ENCODE peak calls at places on chromosomes 4 and X, in five cellular contexts. One of them, this sample, is unnamed.
A peak's percentile ranks its signal among the peaks of the same experiment; 100 is the strongest.

GRCh38 chrX:16484338-16484737 is 165.6 kb upstream of the S100G start:
- DNase-seq in fibroblast of mammary gland: peak; percentile 97
- DNase-seq in activated T-helper 1 cell treated with anti-CD3 and anti-CD28 coated beads, Interleukin-12 subunit alpha, Interleukin-12 subunit beta, Interleukin-2, Interleukin-4 antibody, amounts not matched to agents 30 ng/mL and 10 ng/mL and 1 ng/mL, durations not matched to agents 14 hours and 24 hours and 36 hours: peak; percentile 9
- DNase-seq in GM23248: peak; percentile 90
- DNase-seq in foreskin fibroblast: peak; percentile 90
- DNase-seq in this sample: no peak

GRCh38 chr4:118338981-118339765 is 13.6 kb downstream of the PRSS12 start:
- DNase-seq in fibroblast of mammary gland: peak; percentile 65
- DNase-seq in activated T-helper 1 cell treated with anti-CD3 and anti-CD28 coated beads, Interleukin-12 subunit alpha, Interleukin-12 subunit beta, Interleukin-2, Interleukin-4 antibody, amounts not matched to agents 30 ng/mL and 10 ng/mL and 1 ng/mL, durations not matched to agents 14 hours and 24 hours and 36 hours: no peak
- DNase-seq in GM23248: peak; percentile 76
- DNase-seq in foreskin fibroblast: peak; percentile 71
- DNase-seq in this sample: no peak

GRCh38 chr4:108571027-108571569 is 49.3 kb upstream of the RPL34 start:
- DNase-seq in fibroblast of mammary gland: no peak
- DNase-seq in activated T-helper 1 cell treated with anti-CD3 and anti-CD28 coated beads, Interleukin-12 subunit alpha, Interleukin-12 subunit beta, Interleukin-2, Interleukin-4 antibody, amounts not matched to agents 30 ng/mL and 10 ng/mL and 1 ng/mL, durations not matched to agents 14 hours and 24 hours and 36 hours: no peak
- DNase-seq in GM23248: peak; percentile 7
- DNase-seq in foreskin fibroblast: peak; percentile 14
- DNase-seq in this sample: no peak

GRCh38 chrX:46571423-46572294 is 1.9 kb upstream of the CHST7 start:
- DNase-seq in fibroblast of mammary gland: no peak
- DNase-seq in activated T-helper 1 cell treated with anti-CD3 and anti-CD28 coated beads, Interleukin-12 subunit alpha, Interleukin-12 subunit beta, Interleukin-2, Interleukin-4 antibody, amounts not matched to agents 30 ng/mL and 10 ng/mL and 1 ng/mL, durations not matched to agents 14 hours and 24 hours and 36 hours: no peak
- DNase-seq in GM23248: no peak
- DNase-seq in foreskin fibroblast: no peak
- DNase-seq in this sample: no peak

GRCh38 chrX:54415534-54416350 is 24.5 kb upstream of the TSR2 start:
- DNase-seq in fibroblast of mammary gland: no peak
- DNase-seq in activated T-helper 1 cell treated with anti-CD3 and anti-CD28 coated beads, Interleukin-12 subunit alpha, Interleukin-12 subunit beta, Interleukin-2, Interleukin-4 antibody, amounts not matched to agents 30 ng/mL and 10 ng/mL and 1 ng/mL, durations not matched to agents 14 hours and 24 hours and 36 hours: no peak
- DNase-seq in GM23248: no peak
- DNase-seq in foreskin fibroblast: no peak
- DNase-seq in this sample: no peak

GRCh38 chr4:7189475-7190277 is 2.7 kb upstream of the SORCS2 start:
- DNase-seq in fibroblast of mammary gland: no peak
- DNase-seq in activated T-helper 1 cell treated with anti-CD3 and anti-CD28 coated beads, Interleukin-12 subunit alpha, Interleukin-12 subunit beta, Interleukin-2, Interleukin-4 antibody, amounts not matched to agents 30 ng/mL and 10 ng/mL and 1 ng/mL, durations not matched to agents 14 hours and 24 hours and 36 hours: no peak
- DNase-seq in GM23248: no peak
- DNase-seq in foreskin fibroblast: no peak
- DNase-seq in this sample: no peak

GRCh38 chr4:36386691-36387090 is 105.3 kb downstream of the DTHD1 start:
- DNase-seq in fibroblast of mammary gland: no peak
- DNase-seq in activated T-helper 1 cell treated with anti-CD3 and anti-CD28 coated beads, Interleukin-12 subunit alpha, Interleukin-12 subunit beta, Interleukin-2, Interleukin-4 antibody, amounts not matched to agents 30 ng/mL and 10 ng/mL and 1 ng/mL, durations not matched to agents 14 hours and 24 hours and 36 hours: no peak
- DNase-seq in GM23248: no peak
- DNase-seq in foreskin fibroblast: no peak
- DNase-seq in this sample: no peak

GRCh38 chr4:103054030-103054429 is 22.5 kb downstream of the SLC9B2 start:
- DNase-seq in fibroblast of mammary gland: peak; percentile 18
- DNase-seq in activated T-helper 1 cell treated with anti-CD3 and anti-CD28 coated beads, Interleukin-12 subunit alpha, Interleukin-12 subunit beta, Interleukin-2, Interleukin-4 antibody, amounts not matched to agents 30 ng/mL and 10 ng/mL and 1 ng/mL, durations not matched to agents 14 hours and 24 hours and 36 hours: no peak
- DNase-seq in GM23248: no peak
- DNase-seq in foreskin fibroblast: peak; percentile 30
- DNase-seq in this sample: no peak

GRCh38 chr4:1752284-1753041 is 31.1 kb downstream of the TACC3 start:
- DNase-seq in fibroblast of mammary gland: peak; percentile 6
- DNase-seq in activated T-helper 1 cell treated with anti-CD3 and anti-CD28 coated beads, Interleukin-12 subunit alpha, Interleukin-12 subunit beta, Interleukin-2, Interleukin-4 antibody, amounts not matched to agents 30 ng/mL and 10 ng/mL and 1 ng/mL, durations not matched to agents 14 hours and 24 hours and 36 hours: peak; percentile 46
- DNase-seq in GM23248: no peak
- DNase-seq in foreskin fibroblast: no peak
- DNase-seq in this sample: peak; percentile 86

GRCh38 chrX:148928803-148929202 is 428.4 kb downstream of the AFF2 start:
- DNase-seq in fibroblast of mammary gland: peak; percentile 56
- DNase-seq in activated T-helper 1 cell treated with anti-CD3 and anti-CD28 coated beads, Interleukin-12 subunit alpha, Interleukin-12 subunit beta, Interleukin-2, Interleukin-4 antibody, amounts not matched to agents 30 ng/mL and 10 ng/mL and 1 ng/mL, durations not matched to agents 14 hours and 24 hours and 36 hours: no peak
- DNase-seq in GM23248: peak; percentile 75
- DNase-seq in foreskin fibroblast: peak; percentile 2
- DNase-seq in this sample: no peak

GRCh38 chr4:10204401-10205058 is 87.9 kb upstream of the WDR1 start:
- DNase-seq in fibroblast of mammary gland: peak; percentile 29
- DNase-seq in activated T-helper 1 cell treated with anti-CD3 and anti-CD28 coated beads, Interleukin-12 subunit alpha, Interleukin-12 subunit beta, Interleukin-2, Interleukin-4 antibody, amounts not matched to agents 30 ng/mL and 10 ng/mL and 1 ng/mL, durations not matched to agents 14 hours and 24 hours and 36 hours: no peak
- DNase-seq in GM23248: peak; percentile 93
- DNase-seq in foreskin fibroblast: peak; percentile 1
- DNase-seq in this sample: no peak

GRCh38 chrX:138710311-138710791 is 1.2 kb downstream of the FGF13 start:
- DNase-seq in fibroblast of mammary gland: no peak
- DNase-seq in activated T-helper 1 cell treated with anti-CD3 and anti-CD28 coated beads, Interleukin-12 subunit alpha, Interleukin-12 subunit beta, Interleukin-2, Interleukin-4 antibody, amounts not matched to agents 30 ng/mL and 10 ng/mL and 1 ng/mL, durations not matched to agents 14 hours and 24 hours and 36 hours: no peak
- DNase-seq in GM23248: peak; percentile 22
- DNase-seq in foreskin fibroblast: no peak
- DNase-seq in this sample: peak; percentile 20

GRCh38 chr4:79650794-79651431 is 242.9 kb upstream of the GK2 start:
- DNase-seq in fibroblast of mammary gland: peak; percentile 33
- DNase-seq in activated T-helper 1 cell treated with anti-CD3 and anti-CD28 coated beads, Interleukin-12 subunit alpha, Interleukin-12 subunit beta, Interleukin-2, Interleukin-4 antibody, amounts not matched to agents 30 ng/mL and 10 ng/mL and 1 ng/mL, durations not matched to agents 14 hours and 24 hours and 36 hours: no peak
- DNase-seq in GM23248: peak; percentile 62
- DNase-seq in foreskin fibroblast: peak; percentile 14
- DNase-seq in this sample: no peak

GRCh38 chr4:11765849-11766453 is 337.3 kb upstream of the HS3ST1 start:
- DNase-seq in fibroblast of mammary gland: peak; percentile 59
- DNase-seq in activated T-helper 1 cell treated with anti-CD3 and anti-CD28 coated beads, Interleukin-12 subunit alpha, Interleukin-12 subunit beta, Interleukin-2, Interleukin-4 antibody, amounts not matched to agents 30 ng/mL and 10 ng/mL and 1 ng/mL, durations not matched to agents 14 hours and 24 hours and 36 hours: no peak
- DNase-seq in GM23248: peak; percentile 28
- DNase-seq in foreskin fibroblast: peak; percentile 63
- DNase-seq in this sample: no peak

GRCh38 chr4:99507762-99508161 is 3.1 kb upstream of the C4orf17 start:
- DNase-seq in fibroblast of mammary gland: no peak
- DNase-seq in activated T-helper 1 cell treated with anti-CD3 and anti-CD28 coated beads, Interleukin-12 subunit alpha, Interleukin-12 subunit beta, Interleukin-2, Interleukin-4 antibody, amounts not matched to agents 30 ng/mL and 10 ng/mL and 1 ng/mL, durations not matched to agents 14 hours and 24 hours and 36 hours: peak; percentile 50
- DNase-seq in GM23248: no peak
- DNase-seq in foreskin fibroblast: no peak
- DNase-seq in this sample: no peak

GRCh38 chr4:76011018-76011670 is 3.8 kb upstream of the CXCL9 start:
- DNase-seq in fibroblast of mammary gland: no peak
- DNase-seq in activated T-helper 1 cell treated with anti-CD3 and anti-CD28 coated beads, Interleukin-12 subunit alpha, Interleukin-12 subunit beta, Interleukin-2, Interleukin-4 antibody, amounts not matched to agents 30 ng/mL and 10 ng/mL and 1 ng/mL, durations not matched to agents 14 hours and 24 hours and 36 hours: no peak
- DNase-seq in GM23248: no peak
- DNase-seq in foreskin fibroblast: no peak
- DNase-seq in this sample: peak; percentile 76

GRCh38 chr4:186723207-186724047 is at the start of gene FAT1:
- DNase-seq in fibroblast of mammary gland: peak; percentile 72
- DNase-seq in activated T-helper 1 cell treated with anti-CD3 and anti-CD28 coated beads, Interleukin-12 subunit alpha, Interleukin-12 subunit beta, Interleukin-2, Interleukin-4 antibody, amounts not matched to agents 30 ng/mL and 10 ng/mL and 1 ng/mL, durations not matched to agents 14 hours and 24 hours and 36 hours: no peak
- DNase-seq in GM23248: peak; percentile 90
- DNase-seq in foreskin fibroblast: peak; percentile 95
- DNase-seq in this sample: peak; percentile 94

GRCh38 chrX:37745354-37745753 is 34.5 kb upstream of the CYBB start:
- DNase-seq in fibroblast of mammary gland: peak; percentile 64
- DNase-seq in activated T-helper 1 cell treated with anti-CD3 and anti-CD28 coated beads, Interleukin-12 subunit alpha, Interleukin-12 subunit beta, Interleukin-2, Interleukin-4 antibody, amounts not matched to agents 30 ng/mL and 10 ng/mL and 1 ng/mL, durations not matched to agents 14 hours and 24 hours and 36 hours: peak; percentile 47
- DNase-seq in GM23248: peak; percentile 61
- DNase-seq in foreskin fibroblast: peak; percentile 74
- DNase-seq in this sample: no peak

GRCh38 chrX:53713987-53714579 is 27.6 kb upstream of the HUWE1 start:
- DNase-seq in fibroblast of mammary gland: no peak
- DNase-seq in activated T-helper 1 cell treated with anti-CD3 and anti-CD28 coated beads, Interleukin-12 subunit alpha, Interleukin-12 subunit beta, Interleukin-2, Interleukin-4 antibody, amounts not matched to agents 30 ng/mL and 10 ng/mL and 1 ng/mL, durations not matched to agents 14 hours and 24 hours and 36 hours: no peak
- DNase-seq in GM23248: no peak
- DNase-seq in foreskin fibroblast: no peak
- DNase-seq in this sample: no peak

GRCh38 chr4:95705323-95705722 is 134.6 kb upstream of the PDHA2 start:
- DNase-seq in fibroblast of mammary gland: no peak
- DNase-seq in activated T-helper 1 cell treated with anti-CD3 and anti-CD28 coated beads, Interleukin-12 subunit alpha, Interleukin-12 subunit beta, Interleukin-2, Interleukin-4 antibody, amounts not matched to agents 30 ng/mL and 10 ng/mL and 1 ng/mL, durations not matched to agents 14 hours and 24 hours and 36 hours: no peak
- DNase-seq in GM23248: no peak
- DNase-seq in foreskin fibroblast: no peak
- DNase-seq in this sample: no peak

GRCh38 chr4:138217567-138217966 is 24.6 kb downstream of the SLC7A11 start:
- DNase-seq in fibroblast of mammary gland: no peak
- DNase-seq in activated T-helper 1 cell treated with anti-CD3 and anti-CD28 coated beads, Interleukin-12 subunit alpha, Interleukin-12 subunit beta, Interleukin-2, Interleukin-4 antibody, amounts not matched to agents 30 ng/mL and 10 ng/mL and 1 ng/mL, durations not matched to agents 14 hours and 24 hours and 36 hours: no peak
- DNase-seq in GM23248: no peak
- DNase-seq in foreskin fibroblast: no peak
- DNase-seq in this sample: no peak

GRCh38 chr4:80114732-80115265 is 41.8 kb upstream of the ANTXR2 start:
- DNase-seq in fibroblast of mammary gland: no peak
- DNase-seq in activated T-helper 1 cell treated with anti-CD3 and anti-CD28 coated beads, Interleukin-12 subunit alpha, Interleukin-12 subunit beta, Interleukin-2, Interleukin-4 antibody, amounts not matched to agents 30 ng/mL and 10 ng/mL and 1 ng/mL, durations not matched to agents 14 hours and 24 hours and 36 hours: no peak
- DNase-seq in GM23248: no peak
- DNase-seq in foreskin fibroblast: no peak
- DNase-seq in this sample: no peak

GRCh38 chr4:184269879-184270430 is 52.3 kb upstream of the ENPP6 start:
- DNase-seq in fibroblast of mammary gland: no peak
- DNase-seq in activated T-helper 1 cell treated with anti-CD3 and anti-CD28 coated beads, Interleukin-12 subunit alpha, Interleukin-12 subunit beta, Interleukin-2, Interleukin-4 antibody, amounts not matched to agents 30 ng/mL and 10 ng/mL and 1 ng/mL, durations not matched to agents 14 hours and 24 hours and 36 hours: no peak
- DNase-seq in GM23248: no peak
- DNase-seq in foreskin fibroblast: no peak
- DNase-seq in this sample: no peak

GRCh38 chr4:1194028-1194900 is 21.9 kb upstream of the SPON2 start:
- DNase-seq in fibroblast of mammary gland: peak; percentile 64
- DNase-seq in activated T-helper 1 cell treated with anti-CD3 and anti-CD28 coated beads, Interleukin-12 subunit alpha, Interleukin-12 subunit beta, Interleukin-2, Interleukin-4 antibody, amounts not matched to agents 30 ng/mL and 10 ng/mL and 1 ng/mL, durations not matched to agents 14 hours and 24 hours and 36 hours: no peak
- DNase-seq in GM23248: no peak
- DNase-seq in foreskin fibroblast: peak; percentile 57
- DNase-seq in this sample: peak; percentile 87

GRCh38 chrX:64394874-64395567 is at the start of gene MTMR8:
- DNase-seq in fibroblast of mammary gland: peak; percentile 38
- DNase-seq in activated T-helper 1 cell treated with anti-CD3 and anti-CD28 coated beads, Interleukin-12 subunit alpha, Interleukin-12 subunit beta, Interleukin-2, Interleukin-4 antibody, amounts not matched to agents 30 ng/mL and 10 ng/mL and 1 ng/mL, durations not matched to agents 14 hours and 24 hours and 36 hours: peak; percentile 65
- DNase-seq in GM23248: peak; percentile 12
- DNase-seq in foreskin fibroblast: peak; percentile 28
- DNase-seq in this sample: peak; percentile 74

GRCh38 chrX:153459976-153460375 is 10.4 kb downstream of the HAUS7 start:
- DNase-seq in fibroblast of mammary gland: peak; percentile 12
- DNase-seq in activated T-helper 1 cell treated with anti-CD3 and anti-CD28 coated beads, Interleukin-12 subunit alpha, Interleukin-12 subunit beta, Interleukin-2, Interleukin-4 antibody, amounts not matched to agents 30 ng/mL and 10 ng/mL and 1 ng/mL, durations not matched to agents 14 hours and 24 hours and 36 hours: no peak
- DNase-seq in GM23248: peak; percentile 58
- DNase-seq in foreskin fibroblast: peak; percentile 74
- DNase-seq in this sample: no peak

GRCh38 chrX:27057883-27058282 is 405.3 kb downstream of the PPP4R3C start:
- DNase-seq in fibroblast of mammary gland: no peak
- DNase-seq in activated T-helper 1 cell treated with anti-CD3 and anti-CD28 coated beads, Interleukin-12 subunit alpha, Interleukin-12 subunit beta, Interleukin-2, Interleukin-4 antibody, amounts not matched to agents 30 ng/mL and 10 ng/mL and 1 ng/mL, durations not matched to agents 14 hours and 24 hours and 36 hours: no peak
- DNase-seq in GM23248: no peak
- DNase-seq in foreskin fibroblast: no peak
- DNase-seq in this sample: no peak

GRCh38 chr4:5884804-5885203 is 8.1 kb downstream of the CRMP1 start:
- DNase-seq in fibroblast of mammary gland: no peak
- DNase-seq in activated T-helper 1 cell treated with anti-CD3 and anti-CD28 coated beads, Interleukin-12 subunit alpha, Interleukin-12 subunit beta, Interleukin-2, Interleukin-4 antibody, amounts not matched to agents 30 ng/mL and 10 ng/mL and 1 ng/mL, durations not matched to agents 14 hours and 24 hours and 36 hours: no peak
- DNase-seq in GM23248: no peak
- DNase-seq in foreskin fibroblast: no peak
- DNase-seq in this sample: no peak

GRCh38 chr4:64479338-64479737 is 70.1 kb upstream of the TECRL start:
- DNase-seq in fibroblast of mammary gland: no peak
- DNase-seq in activated T-helper 1 cell treated with anti-CD3 and anti-CD28 coated beads, Interleukin-12 subunit alpha, Interleukin-12 subunit beta, Interleukin-2, Interleukin-4 antibody, amounts not matched to agents 30 ng/mL and 10 ng/mL and 1 ng/mL, durations not matched to agents 14 hours and 24 hours and 36 hours: no peak
- DNase-seq in GM23248: no peak
- DNase-seq in foreskin fibroblast: no peak
- DNase-seq in this sample: no peak

GRCh38 chr4:40238700-40239548 is 42.1 kb downstream of the RHOH start:
- DNase-seq in fibroblast of mammary gland: no peak
- DNase-seq in activated T-helper 1 cell treated with anti-CD3 and anti-CD28 coated beads, Interleukin-12 subunit alpha, Interleukin-12 subunit beta, Interleukin-2, Interleukin-4 antibody, amounts not matched to agents 30 ng/mL and 10 ng/mL and 1 ng/mL, durations not matched to agents 14 hours and 24 hours and 36 hours: peak; percentile 72
- DNase-seq in GM23248: no peak
- DNase-seq in foreskin fibroblast: no peak
- DNase-seq in this sample: no peak

GRCh38 chr4:37641352-37641751 is 44.8 kb downstream of the RELL1 start:
- DNase-seq in fibroblast of mammary gland: no peak
- DNase-seq in activated T-helper 1 cell treated with anti-CD3 and anti-CD28 coated beads, Interleukin-12 subunit alpha, Interleukin-12 subunit beta, Interleukin-2, Interleukin-4 antibody, amounts not matched to agents 30 ng/mL and 10 ng/mL and 1 ng/mL, durations not matched to agents 14 hours and 24 hours and 36 hours: no peak
- DNase-seq in GM23248: no peak
- DNase-seq in foreskin fibroblast: no peak
- DNase-seq in this sample: no peak

GRCh38 chr4:40055873-40056721 is 553 bp upstream of the N4BP2 start:
- DNase-seq in fibroblast of mammary gland: peak; percentile 90
- DNase-seq in activated T-helper 1 cell treated with anti-CD3 and anti-CD28 coated beads, Interleukin-12 subunit alpha, Interleukin-12 subunit beta, Interleukin-2, Interleukin-4 antibody, amounts not matched to agents 30 ng/mL and 10 ng/mL and 1 ng/mL, durations not matched to agents 14 hours and 24 hours and 36 hours: peak; percentile 62
- DNase-seq in GM23248: peak; percentile 93
- DNase-seq in foreskin fibroblast: peak; percentile 93
- DNase-seq in this sample: peak; percentile 59

GRCh38 chr4:185741795-185742194 is 70.2 kb downstream of the SORBS2 start:
- DNase-seq in fibroblast of mammary gland: no peak
- DNase-seq in activated T-helper 1 cell treated with anti-CD3 and anti-CD28 coated beads, Interleukin-12 subunit alpha, Interleukin-12 subunit beta, Interleukin-2, Interleukin-4 antibody, amounts not matched to agents 30 ng/mL and 10 ng/mL and 1 ng/mL, durations not matched to agents 14 hours and 24 hours and 36 hours: no peak
- DNase-seq in GM23248: no peak
- DNase-seq in foreskin fibroblast: no peak
- DNase-seq in this sample: no peak

GRCh38 chr4:98801259-98801725 is 127.6 kb downstream of the EIF4E start:
- DNase-seq in fibroblast of mammary gland: no peak
- DNase-seq in activated T-helper 1 cell treated with anti-CD3 and anti-CD28 coated beads, Interleukin-12 subunit alpha, Interleukin-12 subunit beta, Interleukin-2, Interleukin-4 antibody, amounts not matched to agents 30 ng/mL and 10 ng/mL and 1 ng/mL, durations not matched to agents 14 hours and 24 hours and 36 hours: no peak
- DNase-seq in GM23248: no peak
- DNase-seq in foreskin fibroblast: no peak
- DNase-seq in this sample: no peak